ENCODE peak calls at places on chromosomes 6 and 20, in eight cellular contexts. Q, B, S, N, O, T, J and A are unnamed samples.

GRCh38 chr6:84623956-84624680 is 140.3 kb downstream of the TBX18 start:
- DNase-seq in O (peak; percentile 46), Q (no peak), S (no peak), J (no peak), T (peak; percentile 26), B (no peak), N (no peak), A (no peak)

GRCh38 chr6:2959909-2960719 is 11.3 kb downstream of the SERPINB6 start:
- DNase-seq in O (peak; percentile 55), T (no peak), B (peak; percentile 38), Q (no peak), S (no peak), J (peak; percentile 64), N (peak; percentile 30), A (no peak)

GRCh38 chr20:47412073-47412472 is 55.6 kb upstream of the ZMYND8 start:
- DNase-seq in O (no peak), B (no peak), Q (no peak), S (no peak), J (no peak), T (no peak), N (no peak), A (no peak)

GRCh38 chr20:49671429-49671828 is 42.2 kb downstream of the B4GALT5 start:
- DNase-seq in Q (no peak), O (no peak), J (no peak), T (no peak), B (no peak), S (no peak), N (no peak), A (no peak)

GRCh38 chr20:6818033-6818808 is 50.7 kb downstream of the BMP2 start:
- DNase-seq in Q (no peak), B (no peak), O (no peak), S (no peak), J (peak; percentile 45), T (no peak), N (no peak), A (no peak)

GRCh38 chr6:119110601-119111548 is 32.4 kb upstream of the FAM184A start:
- DNase-seq in T (peak; percentile 83), J (no peak), Q (no peak), S (peak; percentile 13), N (peak; percentile 38), B (peak; percentile 37), O (peak; percentile 69), A (no peak)

GRCh38 chr6:105087571-105088211 is 92.1 kb downstream of the POPDC3 start:
- DNase-seq in T (peak; percentile 22), O (peak; percentile 79), J (no peak), S (peak; percentile 10), Q (no peak), B (peak; percentile 57), N (peak; percentile 62), A (no peak)

GRCh38 chr6:154350293-154350692 is 6.3 kb downstream of the IPCEF1 start:
- DNase-seq in O (peak; percentile 53), S (no peak), Q (no peak), T (no peak), N (no peak), J (no peak), B (no peak), A (no peak)

GRCh38 chr20:25285091-25285647 is 37.3 kb downstream of the PYGB start:
- DNase-seq in O (no peak), T (no peak), Q (peak; percentile 38), S (no peak), N (no peak), B (no peak), J (no peak), A (peak; percentile 16)

GRCh38 chr20:40564997-40565680 is 123.9 kb downstream of the MAFB start:
- DNase-seq in N (no peak), S (no peak), J (no peak), O (peak; percentile 90), Q (no peak), T (no peak), B (peak; percentile 38), A (no peak)

GRCh38 chr20:24781061-24781980 is 167.7 kb upstream of the CST7 start:
- DNase-seq in N (no peak), S (no peak), B (peak; percentile 51), T (no peak), Q (peak; percentile 23), J (peak; percentile 54), O (peak; percentile 50), A (no peak)

GRCh38 chr20:29876911-29877285 is 1380.6 kb upstream of the DEFB115 start:
- DNase-seq in T (no peak), J (no peak), Q (no peak), O (no peak), B (no peak), N (no peak), S (no peak), A (peak; percentile 48)

GRCh38 chr6:88013554-88013953 is 34.1 kb upstream of the SPACA1 start:
- DNase-seq in B (no peak), Q (no peak), T (no peak), S (no peak), O (no peak), N (no peak), J (no peak), A (no peak)

GRCh38 chr6:91782789-91783188 is 1195.9 kb upstream of the MAP3K7 start:
- DNase-seq in J (no peak), S (no peak), T (no peak), N (no peak), B (no peak), O (no peak), Q (no peak), A (no peak)

GRCh38 chr20:57397004-57397692 is 6.0 kb downstream of the RBM38 start:
- DNase-seq in N (no peak), Q (peak; percentile 50), B (no peak), S (no peak), T (no peak), J (no peak), O (no peak), A (no peak)
- H3K4me1 ChIP-seq in N (peaks cover 5% of the 10 kb centered on the region), Q (peaks cover 81% of the 10 kb centered on the region), B (peaks cover 8% of the 10 kb centered on the region), S (peaks cover 87% of the 10 kb centered on the region), T (peaks cover 87% of the 10 kb centered on the region), J (no peaks in the 10 kb centered on the region), O (peaks cover 3% of the 10 kb centered on the region), A (peaks cover 5% of the 10 kb centered on the region)

DNA sequence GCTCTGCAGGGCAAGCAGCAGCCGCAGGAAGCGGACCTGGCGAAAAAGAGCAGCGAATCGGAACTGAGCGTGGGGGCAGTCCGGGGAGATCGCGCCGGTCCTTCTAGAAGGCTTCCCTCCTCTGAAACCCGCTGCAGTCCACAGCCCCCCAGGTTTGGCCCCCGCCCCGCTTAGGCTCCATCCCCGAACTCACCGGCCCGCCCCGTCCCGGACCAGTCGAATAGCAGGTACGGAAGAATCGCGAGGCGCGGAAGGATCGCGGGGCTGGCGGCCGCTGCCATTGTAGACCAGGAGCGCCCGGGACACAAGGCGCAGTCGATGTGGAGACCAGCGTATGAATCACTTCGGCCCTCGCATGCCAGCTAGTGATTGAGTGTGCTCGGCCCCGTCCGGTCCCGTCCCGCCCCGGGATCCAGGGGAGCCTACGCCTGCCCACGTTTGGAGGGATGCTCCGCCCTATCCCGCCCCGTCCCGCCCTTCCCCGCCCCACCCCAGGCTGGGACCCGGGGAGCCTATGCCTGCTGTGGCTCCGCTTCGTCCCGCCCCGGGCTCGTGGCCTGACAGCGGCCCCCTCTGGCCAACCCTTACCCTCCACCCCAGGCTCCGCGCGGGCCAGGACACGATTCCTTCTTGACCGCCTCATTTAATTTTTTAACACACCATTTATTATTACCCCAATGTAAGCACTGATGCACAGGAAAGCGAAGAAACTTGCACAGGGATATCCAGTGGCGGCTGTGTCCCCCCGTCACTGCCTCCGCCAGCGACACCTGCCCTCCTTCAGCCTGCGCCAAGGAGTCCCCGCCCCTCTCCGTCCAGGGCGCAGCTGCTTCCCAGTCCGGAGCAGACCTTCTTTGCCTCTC is at the start of gene ULBP3:
- DNase-seq in Q (peak; percentile 94), S (peak; percentile 54), N (peak; percentile 88), B (peak; percentile 89), O (peak; percentile 91), T (peak; percentile 66), J (peak; percentile 94), A (peak; percentile 82)
- TF ChIP-seq CTCF in Q (peak; percentile 56), S (no peak), N (peak; percentile 67), B (peak; percentile 53), O (peak; percentile 55), T (no peak), J (peak; percentile 67), A (peak; percentile 27)

GRCh38 chr6:33424855-33425667 is 5.2 kb downstream of the SYNGAP1 start:
- DNase-seq in Q (no peak), S (no peak), T (no peak), N (no peak), B (no peak), J (no peak), O (no peak), A (no peak)

GRCh38 chr6:33423777-33424176 is 3.9 kb downstream of the SYNGAP1 start:
- DNase-seq in S (no peak), T (no peak), N (no peak), B (no peak), O (no peak), Q (no peak), J (no peak), A (no peak)

GRCh38 chr6:33427585-33428218 is 7.8 kb downstream of the SYNGAP1 start:
- DNase-seq in T (no peak), O (no peak), N (peak; percentile 55), J (peak; percentile 38), Q (peak; percentile 77), S (peak; percentile 47), B (peak; percentile 18), A (no peak)

GRCh38 chr6:33426590-33427563 is 7.0 kb downstream of the SYNGAP1 start:
- DNase-seq in N (no peak), O (no peak), S (no peak), J (peak; percentile 33), T (no peak), B (peak; percentile 25), Q (no peak), A (no peak)

GRCh38 chr6:33425668-33426577 is 6.1 kb downstream of the SYNGAP1 start:
- DNase-seq in Q (peak; percentile 93), T (peak; percentile 82), S (peak; percentile 74), J (peak; percentile 91), O (peak; percentile 83), B (peak; percentile 90), N (peak; percentile 85), A (peak; percentile 83)
- H3K4me1 ChIP-seq in Q (peaks cover 18% of the 10 kb centered on the region), T (peaks cover 42% of the 10 kb centered on the region), S (peaks cover 55% of the 10 kb centered on the region), J (peaks cover 13% of the 10 kb centered on the region), O (peaks cover 26% of the 10 kb centered on the region), B (peaks cover 37% of the 10 kb centered on the region), N (peaks cover 4% of the 10 kb centered on the region), A (peaks cover 4% of the 10 kb centered on the region)

GRCh38 chr6:718345-718744 is 25.4 kb upstream of the EXOC2 start:
- DNase-seq in S (no peak), O (no peak), N (no peak), B (no peak), T (no peak), Q (no peak), J (no peak), A (no peak)

GRCh38 chr6:727796-728195 is 34.9 kb upstream of the EXOC2 start:
- DNase-seq in S (no peak), B (no peak), Q (no peak), J (no peak), T (no peak), O (no peak), N (no peak), A (no peak)

GRCh38 chr6:722077-722524 is 29.2 kb upstream of the EXOC2 start:
- DNase-seq in J (peak; percentile 63), N (peak; percentile 67), B (peak; percentile 79), O (peak; percentile 93), T (peak; percentile 81), Q (peak; percentile 81), S (peak; percentile 68), A (peak; percentile 51)

GRCh38 chr6:722608-723007 is 29.7 kb upstream of the EXOC2 start:
- DNase-seq in S (no peak), J (no peak), N (no peak), T (no peak), Q (no peak), B (no peak), O (peak; percentile 74), A (no peak)

GRCh38 chr6:723540-723939 is 30.6 kb upstream of the EXOC2 start:
- DNase-seq in T (no peak), S (no peak), Q (no peak), N (no peak), J (no peak), O (no peak), B (no peak), A (no peak)
- TF ChIP-seq CTCF in T (no peak), S (no peak), Q (no peak), N (no peak), J (peak; percentile 46), O (peak; percentile 30), B (no peak), A (no peak)